ENCODE peak calls at places on chromosomes 4 and X, in six cellular contexts. One of them, this sample, is unnamed. For H3K4me1, the result is how much of the 10 kb centered on the place peaks cover.

GRCh38 chr4:185210102-185210981 is 944 bp downstream of the SNX25 start:
- DNase-seq in spleen: peak
- DNase-seq in GM23338: peak
- DNase-seq in sigmoid colon: peak
- DNase-seq in stomach: peak
- DNase-seq in HCT116: no peak
- DNase-seq in this sample: peak

GRCh38 chrX:1419545-1420355 is 27.8 kb upstream of the SLC25A6 start:
- DNase-seq in spleen: peak
- DNase-seq in GM23338: no peak
- DNase-seq in sigmoid colon: peak
- DNase-seq in stomach: no peak
- DNase-seq in HCT116: no peak
- DNase-seq in this sample: no peak

GRCh38 chr4:53057679-53058078 is 195.6 kb downstream of the RASL11B start:
- DNase-seq in spleen: no peak
- DNase-seq in GM23338: no peak
- DNase-seq in sigmoid colon: no peak
- DNase-seq in stomach: no peak
- DNase-seq in HCT116: no peak
- DNase-seq in this sample: no peak

GRCh38 chr4:184356366-184356765 is 118.0 kb downstream of the IRF2 start:
- DNase-seq in spleen: no peak
- DNase-seq in GM23338: no peak
- DNase-seq in sigmoid colon: no peak
- DNase-seq in stomach: no peak
- DNase-seq in HCT116: no peak
- DNase-seq in this sample: no peak

GRCh38 chr4:24560770-24561415 is 23.5 kb downstream of the DHX15 start:
- DNase-seq in spleen: no peak
- DNase-seq in GM23338: no peak
- DNase-seq in sigmoid colon: no peak
- DNase-seq in stomach: no peak
- DNase-seq in HCT116: no peak
- DNase-seq in this sample: no peak

GRCh38 chrX:10545882-10546281 is 74.5 kb downstream of the MID1 start:
- DNase-seq in spleen: no peak
- DNase-seq in GM23338: peak
- DNase-seq in sigmoid colon: no peak
- DNase-seq in stomach: no peak
- DNase-seq in HCT116: no peak
- DNase-seq in this sample: no peak

GRCh38 chr4:78611215-78611558 is 59.6 kb downstream of the ANXA3 start:
- DNase-seq in spleen: no peak
- DNase-seq in GM23338: no peak
- DNase-seq in sigmoid colon: no peak
- DNase-seq in stomach: no peak
- DNase-seq in HCT116: no peak
- DNase-seq in this sample: no peak

GRCh38 chr4:177119021-177119461 is 190.6 kb upstream of the NEIL3 start:
- DNase-seq in spleen: no peak
- DNase-seq in GM23338: no peak
- DNase-seq in sigmoid colon: no peak
- DNase-seq in stomach: no peak
- DNase-seq in HCT116: no peak
- DNase-seq in this sample: no peak

GRCh38 chr4:153507679-153508073 is 41.5 kb downstream of the TMEM131L start:
- DNase-seq in spleen: no peak
- DNase-seq in GM23338: no peak
- DNase-seq in sigmoid colon: no peak
- DNase-seq in stomach: peak
- DNase-seq in HCT116: no peak
- DNase-seq in this sample: no peak
- TF ChIP-seq POLR2AphosphoS5 in spleen: no peak
- TF ChIP-seq POLR2AphosphoS5 in GM23338: no peak
- TF ChIP-seq POLR2AphosphoS5 in sigmoid colon: no peak
- TF ChIP-seq POLR2AphosphoS5 in stomach: no peak
- TF ChIP-seq POLR2AphosphoS5 in HCT116: no peak
- TF ChIP-seq POLR2AphosphoS5 in this sample: no peak

GRCh38 chr4:169256101-169256612 is 14.6 kb downstream of the SH3RF1 start:
- DNase-seq in spleen: no peak
- DNase-seq in GM23338: no peak
- DNase-seq in sigmoid colon: no peak
- DNase-seq in stomach: no peak
- DNase-seq in HCT116: no peak
- DNase-seq in this sample: no peak

GRCh38 chr4:169260217-169260866 is 10.4 kb downstream of the SH3RF1 start:
- DNase-seq in spleen: no peak
- DNase-seq in GM23338: peak
- DNase-seq in sigmoid colon: no peak
- DNase-seq in stomach: no peak
- DNase-seq in HCT116: no peak
- DNase-seq in this sample: no peak

GRCh38 chr4:169253904-169254303 is 16.9 kb downstream of the SH3RF1 start:
- DNase-seq in spleen: no peak
- DNase-seq in GM23338: no peak
- DNase-seq in sigmoid colon: no peak
- DNase-seq in stomach: no peak
- DNase-seq in HCT116: no peak
- DNase-seq in this sample: no peak

GRCh38 chr4:169254546-169254983 is 16.2 kb downstream of the SH3RF1 start:
- DNase-seq in spleen: no peak
- DNase-seq in GM23338: no peak
- DNase-seq in sigmoid colon: no peak
- DNase-seq in stomach: no peak
- DNase-seq in HCT116: peak
- DNase-seq in this sample: no peak

GRCh38 chr4:169256856-169257756 is 13.7 kb downstream of the SH3RF1 start:
- DNase-seq in spleen: no peak
- DNase-seq in GM23338: no peak
- DNase-seq in sigmoid colon: no peak
- DNase-seq in stomach: no peak
- DNase-seq in HCT116: no peak
- DNase-seq in this sample: no peak
- H3K4me1 ChIP-seq in spleen: under half
- H3K4me1 ChIP-seq in GM23338: half or more
- H3K4me1 ChIP-seq in sigmoid colon: under half
- H3K4me1 ChIP-seq in stomach: half or more
- H3K4me1 ChIP-seq in HCT116: half or more
- H3K4me1 ChIP-seq in this sample: half or more

GRCh38 chr4:675036-675804 is 878 bp downstream of the MYL5 start:
- DNase-seq in spleen: peak
- DNase-seq in GM23338: no peak
- DNase-seq in sigmoid colon: no peak
- DNase-seq in stomach: no peak
- DNase-seq in HCT116: no peak
- DNase-seq in this sample: peak

GRCh38 chr4:674172-675035 is at the start of the genes ATP5ME and MYL5:
- DNase-seq in spleen: peak
- DNase-seq in GM23338: peak
- DNase-seq in sigmoid colon: peak
- DNase-seq in stomach: peak
- DNase-seq in HCT116: peak
- DNase-seq in this sample: peak

GRCh38 chr4:675980-676870 is 1.9 kb downstream of the MYL5 start:
- DNase-seq in spleen: peak
- DNase-seq in GM23338: no peak
- DNase-seq in sigmoid colon: no peak
- DNase-seq in stomach: no peak
- DNase-seq in HCT116: no peak
- DNase-seq in this sample: peak

GRCh38 chr4:676871-677235 is 2.5 kb downstream of the MYL5 start:
- DNase-seq in spleen: no peak
- DNase-seq in GM23338: no peak
- DNase-seq in sigmoid colon: no peak
- DNase-seq in stomach: no peak
- DNase-seq in HCT116: no peak
- DNase-seq in this sample: peak

DNA sequence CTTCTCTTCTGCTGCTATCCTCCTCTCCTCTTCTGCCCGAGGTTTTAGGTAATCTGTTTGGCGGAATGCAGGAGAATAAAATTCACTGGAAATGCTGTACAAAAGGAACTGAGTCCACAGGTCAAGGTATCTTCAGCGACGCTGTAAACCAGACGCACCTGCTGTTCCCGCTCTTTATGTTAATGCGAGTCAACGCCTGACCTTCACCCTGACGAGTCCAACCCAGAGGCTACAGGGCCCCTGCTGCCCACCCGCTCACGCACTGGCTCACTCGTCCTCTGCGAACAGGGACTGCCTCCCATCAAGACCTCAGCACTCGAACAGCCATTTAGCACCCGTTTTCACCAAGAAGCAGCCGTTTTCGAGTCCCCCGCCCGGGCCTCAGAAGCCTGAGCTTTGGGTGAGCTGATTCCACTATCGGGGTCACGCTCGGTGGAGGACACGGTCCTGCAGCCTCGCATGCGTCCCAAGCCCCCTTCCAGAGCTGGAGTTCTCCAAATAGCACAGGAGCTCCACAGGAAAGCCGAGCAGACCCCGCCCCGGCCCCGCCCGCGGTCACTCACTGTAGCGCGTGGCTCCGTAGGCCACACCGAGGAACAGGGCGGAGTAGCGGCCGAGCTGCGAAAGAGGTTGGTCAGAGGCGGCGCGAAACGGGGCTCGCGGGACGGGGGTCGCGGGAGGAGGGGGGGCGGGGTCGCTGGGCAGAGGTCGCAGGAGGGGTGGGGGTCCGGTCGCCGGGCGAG is 556 bp downstream of the ATP5ME start:
- DNase-seq in spleen: peak
- DNase-seq in GM23338: peak
- DNase-seq in sigmoid colon: no peak
- DNase-seq in stomach: peak
- DNase-seq in HCT116: no peak
- DNase-seq in this sample: peak
- H3K27ac ChIP-seq in spleen: peak
- H3K27ac ChIP-seq in GM23338: peak
- H3K27ac ChIP-seq in sigmoid colon: peak
- H3K27ac ChIP-seq in stomach: peak
- H3K27ac ChIP-seq in HCT116: peak
- H3K27ac ChIP-seq in this sample: peak

GRCh38 chr4:122412547-122412946 is 33.7 kb downstream of the ADAD1 start:
- DNase-seq in spleen: no peak
- DNase-seq in GM23338: no peak
- DNase-seq in sigmoid colon: no peak
- DNase-seq in stomach: no peak
- DNase-seq in HCT116: no peak
- DNase-seq in this sample: no peak
- TF ChIP-seq POLR2AphosphoS5 in spleen: no peak
- TF ChIP-seq POLR2AphosphoS5 in GM23338: no peak
- TF ChIP-seq POLR2AphosphoS5 in sigmoid colon: no peak
- TF ChIP-seq POLR2AphosphoS5 in stomach: no peak
- TF ChIP-seq POLR2AphosphoS5 in HCT116: no peak
- TF ChIP-seq POLR2AphosphoS5 in this sample: no peak

GRCh38 chrX:111265506-111265905 is 4.8 kb downstream of the CAPN6 start:
- DNase-seq in spleen: no peak
- DNase-seq in GM23338: no peak
- DNase-seq in sigmoid colon: no peak
- DNase-seq in stomach: no peak
- DNase-seq in HCT116: no peak
- DNase-seq in this sample: no peak

GRCh38 chrX:111264397-111264796 is 5.9 kb downstream of the CAPN6 start:
- DNase-seq in spleen: no peak
- DNase-seq in GM23338: no peak
- DNase-seq in sigmoid colon: no peak
- DNase-seq in stomach: no peak
- DNase-seq in HCT116: no peak
- DNase-seq in this sample: no peak

GRCh38 chrX:111259559-111259958 is 10.7 kb downstream of the CAPN6 start:
- DNase-seq in spleen: no peak
- DNase-seq in GM23338: no peak
- DNase-seq in sigmoid colon: no peak
- DNase-seq in stomach: no peak
- DNase-seq in HCT116: no peak
- DNase-seq in this sample: no peak

DNA sequence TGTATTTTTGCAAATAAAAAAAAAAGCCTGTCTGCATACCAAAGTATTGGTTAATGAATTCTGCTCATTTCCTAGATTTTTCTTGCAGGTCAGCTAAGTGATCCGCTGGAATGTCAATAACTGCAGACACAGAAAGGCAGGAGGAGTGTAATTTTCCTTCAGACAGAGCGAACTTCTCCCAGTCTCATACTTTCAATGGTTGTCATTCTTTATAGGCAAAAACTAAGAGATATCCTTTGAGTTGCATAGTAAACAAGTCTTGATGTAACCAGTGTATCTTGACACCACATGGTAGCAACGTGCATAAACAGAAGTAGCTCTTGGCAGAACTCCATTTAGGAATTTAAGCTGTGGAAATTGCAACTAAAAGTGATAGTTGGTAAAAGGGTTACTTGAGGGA is 8.2 kb downstream of the CAPN6 start:
- DNase-seq in spleen: no peak
- DNase-seq in GM23338: no peak
- DNase-seq in sigmoid colon: no peak
- DNase-seq in stomach: no peak
- DNase-seq in HCT116: no peak
- DNase-seq in this sample: no peak
- H3K4me1 ChIP-seq in spleen: under half
- H3K4me1 ChIP-seq in GM23338: under half
- H3K4me1 ChIP-seq in sigmoid colon: under half
- H3K4me1 ChIP-seq in stomach: under half
- H3K4me1 ChIP-seq in HCT116: under half
- H3K4me1 ChIP-seq in this sample: under half

GRCh38 chr4:39963656-39964055 is 14.1 kb downstream of the PDS5A start:
- DNase-seq in spleen: no peak
- DNase-seq in GM23338: no peak
- DNase-seq in sigmoid colon: no peak
- DNase-seq in stomach: no peak
- DNase-seq in HCT116: no peak
- DNase-seq in this sample: no peak
- H3K27ac ChIP-seq in spleen: no peak
- H3K27ac ChIP-seq in GM23338: no peak
- H3K27ac ChIP-seq in sigmoid colon: no peak
- H3K27ac ChIP-seq in stomach: no peak
- H3K27ac ChIP-seq in HCT116: no peak
- H3K27ac ChIP-seq in this sample: no peak

This sample was measured in transverse colon.